ENCODE peak calls at places on chromosomes 3 and 15, in six cellular contexts. W is HFF-Myc, L is heart right ventricle, G is psoas muscle, I is ovary, O is mucosa of descending colon. Q is an unnamed sample.

GRCh38 chr15:71366926-71367325 is 251.7 kb downstream of the THSD4 start:
- DNase-seq in I (no peak), W (no peak), O (no peak), G (no peak), L (no peak), Q (peak)

GRCh38 chr3:185750015-185750414 is 74.8 kb downstream of the IGF2BP2 start:
- DNase-seq in L (no peak), G (no peak), I (no peak), W (no peak), O (no peak), Q (no peak)

GRCh38 chr3:172622156-172622555 is 88.7 kb downstream of the NCEH1 start:
- DNase-seq in W (no peak), L (no peak), O (no peak), G (no peak), I (no peak), Q (no peak)

GRCh38 chr3:100271522-100271921 is 10.7 kb downstream of the TBC1D23 start:
- DNase-seq in L (no peak), O (no peak), I (no peak), G (no peak), W (no peak), Q (no peak)

GRCh38 chr3:64748244-64748894 is 60.6 kb upstream of the ADAMTS9 start:
- DNase-seq in G (no peak), W (no peak), O (no peak), L (no peak), I (no peak), Q (peak)

GRCh38 chr3:42031808-42032475 is 59.2 kb upstream of the TRAK1 start:
- DNase-seq in L (no peak), O (no peak), G (no peak), W (no peak), I (peak), Q (peak)

GRCh38 chr3:148903022-148903442 is 37.9 kb downstream of the CPA3 start:
- DNase-seq in W (peak), G (no peak), L (no peak), O (no peak), I (no peak), Q (peak)

GRCh38 chr3:27097171-27097570 is 272.0 kb downstream of the NEK10 start:
- DNase-seq in L (no peak), G (no peak), W (no peak), I (no peak), O (no peak), Q (no peak)

GRCh38 chr3:129282727-129283327 is 4.2 kb downstream of the HMCES start:
- DNase-seq in L (no peak), G (no peak), W (no peak), I (no peak), O (no peak), Q (peak)

GRCh38 chr3:15860014-15860934 is 62.5 kb upstream of the ANKRD28 start:
- DNase-seq in O (peak), W (peak), G (peak), L (no peak), I (peak), Q (peak)

GRCh38 chr3:82643948-82644347 is 882.5 kb upstream of the GBE1 start:
- DNase-seq in I (no peak), W (no peak), L (no peak), O (no peak), G (no peak), Q (no peak)
- TF ChIP-seq CTCF in I (no peak), W (no peak), L (no peak), O (no peak), G (no peak), Q (no peak)

DNA sequence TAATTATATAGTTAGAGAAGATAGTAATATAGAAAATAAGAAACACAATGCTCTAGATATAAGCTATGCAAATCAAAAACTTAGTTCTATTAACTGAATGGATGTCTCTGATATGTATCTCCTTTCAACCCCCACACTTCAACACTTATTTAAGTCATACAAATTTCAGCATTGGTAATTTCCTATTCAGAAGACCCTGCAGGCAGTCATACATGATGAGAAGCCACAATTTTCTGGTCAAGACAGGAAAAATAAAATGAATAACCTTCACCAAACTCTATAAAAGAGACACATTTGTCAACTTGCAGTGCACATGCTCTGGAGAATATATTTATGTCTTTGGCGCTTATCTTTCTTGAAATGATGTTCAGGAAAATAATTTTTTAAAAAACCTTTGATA is 578 bp upstream of the BCHE start:
- DNase-seq in W (no peak), O (no peak), G (no peak), L (no peak), I (no peak), Q (no peak)
- H3K4me3 ChIP-seq in W (no peak), O (no peak), G (no peak), L (no peak), I (no peak), Q (no peak)

GRCh38 chr3:141876891-141877561 is 583 bp downstream of the ATP1B3 start:
- DNase-seq in L (peak), W (no peak), G (peak), O (peak), I (peak), Q (peak)

GRCh38 chr3:141875893-141876380 is 506 bp upstream of the ATP1B3 start:
- DNase-seq in G (peak), W (peak), I (peak), L (peak), O (no peak), Q (peak)

GRCh38 chr3:141877911-141878310 is 1.5 kb downstream of the ATP1B3 start:
- DNase-seq in G (no peak), W (no peak), I (no peak), O (no peak), L (no peak), Q (peak)

GRCh38 chr3:141876381-141876890 is at the start of gene ATP1B3:
- DNase-seq in I (peak), G (peak), O (peak), W (peak), L (peak), Q (peak)

DNA sequence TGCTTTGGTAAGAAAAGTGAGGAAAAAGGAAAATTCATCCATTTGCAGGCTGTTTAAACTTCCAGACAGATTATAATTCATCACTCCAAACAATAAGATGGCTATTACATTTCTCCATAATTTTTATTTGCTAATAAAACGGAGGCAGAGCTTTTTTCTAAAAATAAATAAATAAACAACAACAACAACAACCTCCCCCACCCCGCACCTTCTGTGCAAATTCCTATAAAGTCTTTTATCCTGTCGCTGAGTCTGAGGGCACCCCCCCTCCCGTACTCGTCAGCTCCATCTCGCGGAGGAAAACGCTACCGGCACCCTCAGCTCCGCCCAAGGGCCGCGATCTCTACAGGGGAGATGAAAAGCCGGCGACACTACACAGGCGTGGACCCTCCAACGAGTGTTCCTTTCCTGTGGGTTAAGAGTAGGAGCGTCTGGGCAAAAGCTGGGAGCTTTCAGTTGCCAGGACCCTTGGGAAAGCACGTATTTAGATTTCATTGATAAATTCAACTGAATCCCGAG is 1.0 kb upstream of the ATP1B3 start:
- DNase-seq in G (peak), O (peak), W (peak), L (peak), I (peak), Q (peak)
- TF ChIP-seq CTCF in G (peak), O (peak), W (peak), L (peak), I (peak), Q (peak)

DNA sequence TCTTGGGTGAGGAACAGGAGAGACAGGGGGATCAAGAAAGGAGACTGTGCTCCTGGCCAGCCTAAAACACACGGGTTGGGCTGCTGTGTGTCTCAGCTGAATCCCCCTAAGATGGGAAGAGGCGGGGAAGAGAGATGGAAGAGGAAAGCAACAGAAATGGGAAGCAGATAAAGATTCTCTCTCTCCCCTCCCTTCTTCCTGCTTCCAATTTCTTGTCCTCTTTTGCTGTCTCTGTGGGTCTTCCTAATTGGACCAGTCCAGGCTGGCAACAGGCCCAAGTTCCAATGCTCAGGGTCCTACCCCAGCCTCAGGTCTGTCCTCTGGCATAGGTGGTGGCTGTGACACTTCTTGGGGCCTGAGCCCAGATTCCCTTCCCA is 7.1 kb downstream of the ISLR2 start:
- DNase-seq in G (no peak), O (no peak), W (no peak), L (peak), I (no peak), Q (no peak)
- H3K4me3 ChIP-seq in G (no peak), O (no peak), W (no peak), L (no peak), I (no peak), Q (no peak)

GRCh38 chr3:174945951-174946350 is 86.8 kb downstream of the NAALADL2 start:
- DNase-seq in W (no peak), L (no peak), I (no peak), O (no peak), G (no peak), Q (peak)

GRCh38 chr3:174951498-174951897 is 92.4 kb downstream of the NAALADL2 start:
- DNase-seq in O (no peak), L (no peak), W (no peak), G (no peak), I (no peak), Q (no peak)

GRCh38 chr3:174951023-174951422 is 91.9 kb downstream of the NAALADL2 start:
- DNase-seq in W (no peak), L (no peak), G (no peak), I (no peak), O (no peak), Q (peak)

GRCh38 chr3:174953068-174953467 is 93.9 kb downstream of the NAALADL2 start:
- DNase-seq in O (no peak), I (no peak), W (no peak), L (no peak), G (no peak), Q (no peak)

DNA sequence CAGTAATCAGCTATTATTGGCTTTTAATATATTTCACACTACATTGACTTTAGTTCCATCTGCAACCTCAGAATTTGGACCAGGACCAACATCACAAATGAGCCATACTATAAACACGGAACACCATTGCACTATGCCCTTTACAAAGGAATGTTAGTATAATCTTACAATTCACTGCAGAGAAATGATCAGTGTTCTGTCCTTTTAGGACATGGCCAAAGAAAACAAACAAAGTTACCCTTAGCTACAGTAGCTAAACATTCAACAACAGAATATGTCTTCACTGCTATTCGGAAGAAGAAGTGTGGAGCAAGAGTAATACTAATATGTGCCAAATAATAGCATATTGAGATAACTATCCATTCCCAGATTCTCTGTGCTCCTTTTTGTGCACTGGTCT is 90.4 kb downstream of the NAALADL2 start:
- DNase-seq in L (no peak), W (peak), G (no peak), O (no peak), I (no peak), Q (peak)
- TF ChIP-seq CTCF in L (no peak), W (no peak), G (no peak), O (no peak), I (no peak), Q (no peak)

GRCh38 chr3:48299746-48300361 is 33.6 kb downstream of the SPINK8 start:
- DNase-seq in I (no peak), O (no peak), W (no peak), G (no peak), L (no peak), Q (no peak)
- H3K4me3 ChIP-seq in I (peak), O (no peak), W (peak), G (peak), L (no peak), Q (no peak)

GRCh38 chr3:146387566-146387965 is 81.8 kb downstream of the PLSCR2 start:
- DNase-seq in L (no peak), G (no peak), W (no peak), I (no peak), O (no peak), Q (no peak)

GRCh38 chr3:146380052-146380451 is 89.3 kb downstream of the PLSCR2 start:
- DNase-seq in W (no peak), O (no peak), G (no peak), L (no peak), I (no peak), Q (no peak)

GRCh38 chr3:146384786-146385185 is 84.6 kb downstream of the PLSCR2 start:
- DNase-seq in G (no peak), O (no peak), L (no peak), I (no peak), W (no peak), Q (no peak)

DNA sequence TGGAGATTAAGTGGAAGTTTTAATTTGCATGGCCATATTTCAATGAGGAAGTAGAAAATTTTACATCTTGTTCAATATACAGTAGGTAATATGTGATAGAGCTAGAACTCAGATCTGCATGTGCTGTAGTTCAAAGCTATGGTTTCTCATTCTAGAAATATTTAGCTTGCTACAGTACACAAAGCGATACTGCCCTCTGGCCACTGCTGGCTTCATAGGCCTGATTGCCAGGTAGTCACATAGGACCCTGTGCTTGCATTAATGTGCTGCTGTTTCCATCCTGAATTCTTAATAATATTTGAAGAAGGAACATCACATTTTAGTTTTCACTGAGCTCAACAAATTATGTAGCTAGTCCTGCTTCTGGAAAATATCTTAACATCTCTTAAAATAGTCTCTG is 87.0 kb downstream of the PLSCR2 start:
- DNase-seq in L (no peak), G (no peak), W (peak), O (peak), I (no peak), Q (peak)
- TF ChIP-seq CTCF in L (no peak), G (no peak), W (peak), O (no peak), I (no peak), Q (peak)

GRCh38 chr15:80068578-80068977 is 9.1 kb downstream of the ZFAND6 start:
- DNase-seq in G (no peak), I (no peak), L (no peak), O (no peak), W (peak), Q (peak)
- H3K4me3 ChIP-seq in G (no peak), I (no peak), L (no peak), O (no peak), W (no peak), Q (no peak)

GRCh38 chr3:119343719-119344118 is 49.5 kb downstream of the ARHGAP31 start:
- DNase-seq in G (no peak), O (no peak), L (no peak), W (no peak), I (no peak), Q (no peak)

GRCh38 chr3:119342176-119342575 is 48.0 kb downstream of the ARHGAP31 start:
- DNase-seq in W (no peak), L (no peak), I (no peak), O (no peak), G (no peak), Q (no peak)

GRCh38 chr3:119349353-119349752 is 55.2 kb downstream of the ARHGAP31 start:
- DNase-seq in O (no peak), W (no peak), I (no peak), L (no peak), G (no peak), Q (no peak)

GRCh38 chr3:119347036-119347435 is 52.9 kb downstream of the ARHGAP31 start:
- DNase-seq in W (no peak), I (no peak), O (no peak), L (no peak), G (no peak), Q (no peak)

DNA sequence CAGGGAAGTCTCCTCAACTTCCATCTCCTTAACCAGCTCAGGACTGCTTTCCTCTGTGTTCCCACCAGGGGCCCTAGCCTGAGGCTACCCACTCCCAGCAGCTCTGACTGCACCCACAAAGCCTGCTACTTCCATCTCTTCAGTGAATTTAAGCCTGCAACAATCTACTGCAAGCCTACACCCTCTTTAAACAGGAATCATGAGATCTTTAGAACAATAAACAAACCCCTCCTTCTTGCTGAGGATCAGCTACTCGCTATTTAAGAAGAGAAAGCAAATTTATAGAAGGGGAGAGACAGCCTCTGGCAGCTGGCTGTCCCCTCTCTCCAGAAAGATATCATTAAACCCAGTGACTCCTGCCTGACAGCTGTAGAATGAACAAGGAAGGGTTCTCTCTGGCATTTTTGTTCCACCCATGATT is 51.9 kb downstream of the ARHGAP31 start:
- DNase-seq in O (no peak), G (no peak), I (no peak), W (no peak), L (no peak), Q (peak)
- TF ChIP-seq CTCF in O (no peak), G (no peak), I (no peak), W (no peak), L (no peak), Q (peak)

DNA sequence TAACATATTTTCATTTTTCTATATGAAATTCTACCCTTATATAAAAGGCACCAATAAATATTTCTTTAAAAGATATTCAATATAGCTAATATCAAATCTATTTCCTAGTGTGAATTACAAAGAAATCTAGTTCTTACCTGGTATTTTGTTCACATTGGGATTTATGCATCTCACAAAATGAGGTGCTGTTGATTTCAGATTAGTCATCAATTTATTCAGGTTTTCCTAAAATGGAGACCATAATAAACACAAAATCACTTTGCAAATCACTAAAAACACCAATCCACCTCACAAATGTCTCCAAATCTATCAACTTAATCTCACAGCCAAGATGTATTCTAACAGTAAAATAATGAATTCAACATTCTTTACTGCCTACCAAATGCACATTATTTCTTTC is 51.2 kb downstream of the MYH15 start:
- DNase-seq in L (no peak), I (no peak), O (no peak), W (no peak), G (no peak), Q (no peak)
- H3K4me3 ChIP-seq in L (no peak), I (no peak), O (no peak), W (no peak), G (no peak), Q (no peak)